ENCODE peak calls at places on chromosomes 1 and 21, in six cellular contexts. Y, P, I, A, E and D are unnamed samples.

GRCh38 chr1:201172999-201173610 is 17.5 kb upstream of the IGFN1 start:
- DNase-seq in Y (no peak), P (peak), I (no peak), A (peak), E (no peak), D (no peak)

GRCh38 chr1:3671371-3672180 is 19.3 kb downstream of the TP73 start:
- DNase-seq in Y (no peak), P (peak), I (no peak), A (peak), E (no peak), D (no peak)

GRCh38 chr1:78420185-78420584 is 70.6 kb upstream of the PTGFR start:
- DNase-seq in Y (no peak), P (no peak), I (no peak), A (peak), E (no peak), D (no peak)

GRCh38 chr1:159012495-159012894 is 2.8 kb downstream of the IFI16 start:
- DNase-seq in Y (no peak), P (no peak), I (no peak), A (no peak), E (no peak), D (no peak)

GRCh38 chr1:20654104-20654690 is 7.0 kb downstream of the DDOST start:
- DNase-seq in Y (no peak), P (no peak), I (peak), A (no peak), E (no peak), D (no peak)

GRCh38 chr1:69991644-69992043 is 213.7 kb downstream of the LRRC40 start:
- DNase-seq in Y (no peak), P (peak), I (no peak), A (peak), E (no peak), D (no peak)

GRCh38 chr1:55632906-55633305 is 417.7 kb upstream of the USP24 start:
- DNase-seq in Y (no peak), P (no peak), I (peak), A (peak), E (no peak), D (no peak)

GRCh38 chr1:51558375-51558924 is 39.4 kb upstream of the EPS15 start:
- DNase-seq in Y (no peak), P (peak), I (peak), A (peak), E (peak), D (no peak)

GRCh38 chr1:229380514-229381160 is 37.8 kb upstream of the CCSAP start:
- DNase-seq in Y (no peak), P (no peak), I (no peak), A (no peak), E (no peak), D (no peak)

GRCh38 chr1:228347181-228347580 is 59.5 kb downstream of the TRIM11 start:
- DNase-seq in Y (peak), P (no peak), I (no peak), A (no peak), E (no peak), D (no peak)

GRCh38 chr1:99548924-99549605 is 96.8 kb upstream of the PALMD start:
- DNase-seq in Y (peak), P (peak), I (no peak), A (peak), E (peak), D (no peak)

GRCh38 chr1:55974714-55975441 is 604.5 kb downstream of the PLPP3 start:
- DNase-seq in Y (no peak), P (peak), I (no peak), A (peak), E (no peak), D (peak)

GRCh38 chr1:201719812-201720521 is 109.0 kb upstream of the IPO9 start:
- DNase-seq in Y (peak), P (peak), I (no peak), A (peak), E (peak), D (no peak)

GRCh38 chr1:147292012-147292411 is 49.5 kb downstream of the CHD1L start:
- DNase-seq in Y (no peak), P (peak), I (no peak), A (peak), E (no peak), D (peak)

GRCh38 chr1:63960326-63960725 is 186.5 kb downstream of the ROR1 start:
- DNase-seq in Y (no peak), P (no peak), I (no peak), A (peak), E (no peak), D (no peak)

GRCh38 chr1:186082235-186082937 is 292.7 kb downstream of the TPR start:
- DNase-seq in Y (peak), P (peak), I (no peak), A (peak), E (peak), D (peak)

GRCh38 chr1:100581096-100581705 is 43.3 kb downstream of the GPR88 start:
- DNase-seq in Y (no peak), P (no peak), I (no peak), A (no peak), E (no peak), D (no peak)

GRCh38 chr1:67652800-67653199 is 32.2 kb upstream of the GADD45A start:
- DNase-seq in Y (peak), P (peak), I (peak), A (peak), E (no peak), D (no peak)

DNA sequence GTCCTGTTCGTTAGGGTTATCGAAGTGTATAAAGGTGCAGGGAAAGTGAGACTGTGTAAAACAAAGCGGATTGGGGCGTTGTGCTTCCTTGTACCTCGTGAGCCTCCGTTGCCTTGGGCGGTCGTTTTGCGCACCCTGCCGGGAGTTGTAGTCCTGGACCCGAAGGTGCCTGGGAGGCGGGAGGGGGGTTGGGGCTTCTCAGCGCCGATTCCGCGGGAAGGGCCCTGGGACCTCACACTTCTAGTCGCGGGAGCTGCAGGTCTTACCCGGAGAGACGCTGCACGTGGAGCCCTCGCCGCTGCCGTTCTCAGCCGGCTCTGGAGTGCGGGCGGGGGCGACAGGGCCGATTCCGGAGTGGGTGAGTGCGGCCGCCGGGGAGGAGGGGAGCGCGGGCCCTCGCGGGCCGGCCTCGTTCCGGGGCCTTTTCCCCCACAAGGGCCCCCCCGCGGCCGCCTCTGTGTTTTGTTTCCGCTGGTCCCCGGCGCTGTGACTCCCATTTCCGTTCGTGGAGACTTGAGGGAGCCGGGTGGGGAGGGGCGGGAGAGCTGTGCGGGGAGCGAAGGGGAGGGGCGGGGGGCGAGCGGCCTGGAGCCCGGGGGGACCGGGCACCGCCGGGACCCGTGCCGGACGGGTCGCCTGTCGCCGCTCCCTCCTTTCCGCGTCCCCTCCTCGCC is 586 bp downstream of the GABPA start:
- DNase-seq in Y (peak), P (peak), I (peak), A (peak), E (peak), D (peak)
- TF ChIP-seq CTCF in Y (no peak), P (no peak), I (no peak), A (peak), E (peak), D (peak)

DNA sequence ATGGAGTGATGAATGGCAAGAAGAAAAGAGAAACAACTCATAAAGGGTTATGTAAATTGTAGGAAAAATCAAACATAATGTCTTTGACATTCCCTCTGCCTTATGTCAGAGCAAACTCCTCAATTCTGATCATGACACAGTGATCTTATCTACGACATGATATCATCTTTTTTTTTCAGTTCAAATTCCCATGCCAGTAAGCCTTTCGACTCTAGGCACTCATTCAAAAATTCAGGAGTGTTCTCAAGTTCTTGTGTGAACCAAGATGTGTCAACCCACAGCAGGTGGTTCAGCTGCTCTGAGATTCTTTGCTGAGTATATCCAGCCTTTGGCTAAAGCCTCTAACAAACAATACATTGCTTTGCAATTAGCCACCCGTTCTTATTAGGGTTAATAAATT is 97.1 kb upstream of the ESRRG start:
- DNase-seq in Y (no peak), P (peak), I (no peak), A (peak), E (no peak), D (no peak)
- H3K4me3 ChIP-seq in Y (no peak), P (no peak), I (no peak), A (no peak), E (no peak), D (no peak)

GRCh38 chr1:30755746-30756145 is 1.8 kb downstream of the LAPTM5 start:
- DNase-seq in Y (no peak), P (no peak), I (no peak), A (no peak), E (no peak), D (no peak)
- TF ChIP-seq CTCF in Y (no peak), P (no peak), I (no peak), A (no peak), E (no peak), D (no peak)

GRCh38 chr1:150875197-150876110 is 945 bp downstream of the ARNT start:
- DNase-seq in Y (no peak), P (no peak), I (peak), A (no peak), E (no peak), D (no peak)

GRCh38 chr1:150873521-150873920 is 2.9 kb downstream of the ARNT start:
- DNase-seq in Y (no peak), P (no peak), I (no peak), A (no peak), E (no peak), D (no peak)

GRCh38 chr1:150876111-150876434 is 326 bp downstream of the ARNT start:
- DNase-seq in Y (no peak), P (peak), I (peak), A (peak), E (no peak), D (no peak)

GRCh38 chr1:150872572-150872971 is 3.8 kb downstream of the ARNT start:
- DNase-seq in Y (no peak), P (no peak), I (no peak), A (no peak), E (no peak), D (no peak)

DNA sequence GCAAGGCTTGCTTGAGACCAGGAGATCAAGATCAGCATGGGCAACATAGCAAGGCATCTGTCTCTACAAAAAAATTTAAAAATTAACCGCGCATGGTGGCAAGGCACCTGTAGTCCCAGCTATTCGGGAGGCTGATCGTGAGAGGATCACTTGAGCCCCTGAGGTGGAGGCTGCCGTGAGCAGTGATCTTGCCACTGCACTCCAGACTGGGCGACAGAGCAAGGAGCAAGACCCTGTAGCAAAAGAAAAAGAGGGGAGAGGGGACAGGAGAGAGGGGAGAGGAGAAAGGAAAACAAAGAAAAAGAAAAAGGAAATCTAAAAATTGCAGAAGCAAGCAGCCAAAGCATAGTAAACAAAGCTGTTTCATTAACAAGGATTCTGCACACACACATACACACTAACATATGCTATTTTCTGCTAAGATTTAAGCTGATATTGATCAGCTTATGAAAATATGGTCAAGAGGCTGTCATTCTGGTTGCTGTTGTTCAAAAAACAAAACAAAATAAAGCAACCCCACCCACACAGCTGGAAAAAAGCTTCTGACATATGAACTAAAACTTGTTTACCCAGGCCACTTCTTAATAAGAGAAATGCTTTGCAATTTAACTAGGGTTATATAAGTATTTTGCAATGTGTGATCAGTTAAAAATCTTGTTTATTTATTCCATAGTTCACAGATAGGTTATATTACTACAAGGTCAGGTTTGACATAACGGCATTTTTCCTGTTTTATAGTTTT is 1.8 kb downstream of the ARNT start:
- DNase-seq in Y (no peak), P (no peak), I (no peak), A (no peak), E (no peak), D (no peak)
- H3K4me3 ChIP-seq in Y (peak), P (peak), I (peak), A (peak), E (peak), D (peak)

DNA sequence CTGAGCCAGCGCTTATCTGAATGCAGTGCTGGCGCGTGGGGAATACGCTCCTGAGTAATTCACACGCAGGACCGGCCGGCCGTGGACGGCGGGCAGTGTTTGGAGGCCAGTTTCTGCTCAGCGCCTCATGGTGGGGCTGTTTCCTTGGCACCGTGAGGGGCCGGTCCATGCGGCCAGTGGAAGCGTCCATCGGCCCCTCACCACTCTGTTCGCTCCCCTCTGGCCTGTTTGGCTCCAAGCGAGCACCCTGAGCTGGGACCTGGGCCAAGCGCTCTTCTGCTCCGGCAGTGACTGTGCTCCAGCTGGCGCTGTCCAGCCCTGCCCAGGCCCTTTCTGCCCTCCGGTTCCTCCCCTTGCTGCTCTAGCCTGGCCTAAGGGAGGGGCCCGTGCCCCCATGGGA is 16.3 kb upstream of the PLCH2 start:
- DNase-seq in Y (no peak), P (no peak), I (no peak), A (peak), E (no peak), D (no peak)
- TF ChIP-seq CTCF in Y (no peak), P (peak), I (peak), A (peak), E (peak), D (no peak)

GRCh38 chr1:26028490-26028980 is 7.0 kb downstream of the EXTL1 start:
- DNase-seq in Y (no peak), P (no peak), I (no peak), A (no peak), E (no peak), D (no peak)
- H3K4me3 ChIP-seq in Y (no peak), P (no peak), I (no peak), A (no peak), E (no peak), D (no peak)